ENCODE peak calls at places on chromosomes 12 and 14, in four cellular contexts. One of them, this sample, is unnamed.

GRCh38 chr12:3256103-3256551 is 178.9 kb downstream of the TSPAN9 start:
- DNase-seq in naive thymus-derived CD8-positive, alpha-beta T cell: no peak
- DNase-seq in GM12865: no peak
- DNase-seq in neural crest cell: no peak
- DNase-seq in this sample: no peak

GRCh38 chr12:62724947-62725447 is 210.0 kb downstream of the PPM1H start:
- DNase-seq in neural crest cell: no peak
- DNase-seq in GM12865: no peak
- DNase-seq in naive thymus-derived CD8-positive, alpha-beta T cell: no peak
- DNase-seq in this sample: peak; percentile 95

GRCh38 chr14:100653409-100653808 is 66.2 kb upstream of the BEGAIN start:
- DNase-seq in neural crest cell: no peak
- DNase-seq in GM12865: peak; percentile 31
- DNase-seq in naive thymus-derived CD8-positive, alpha-beta T cell: peak; percentile 20
- DNase-seq in this sample: no peak

GRCh38 chr14:55221186-55221585 is 29.8 kb upstream of the DLGAP5 start:
- DNase-seq in naive thymus-derived CD8-positive, alpha-beta T cell: no peak
- DNase-seq in neural crest cell: no peak
- DNase-seq in GM12865: no peak
- DNase-seq in this sample: no peak

GRCh38 chr12:45918818-45919217 is 71.6 kb downstream of the SCAF11 start:
- DNase-seq in neural crest cell: no peak
- DNase-seq in naive thymus-derived CD8-positive, alpha-beta T cell: no peak
- DNase-seq in GM12865: no peak
- DNase-seq in this sample: no peak

GRCh38 chr14:98173291-98173690 is 1098.7 kb downstream of the BCL11B start:
- DNase-seq in GM12865: peak; percentile 71
- DNase-seq in naive thymus-derived CD8-positive, alpha-beta T cell: peak; percentile 76
- DNase-seq in neural crest cell: no peak
- DNase-seq in this sample: no peak

GRCh38 chr14:67263499-67264149 is 22.4 kb downstream of the PALS1 start:
- DNase-seq in neural crest cell: no peak
- DNase-seq in naive thymus-derived CD8-positive, alpha-beta T cell: no peak
- DNase-seq in GM12865: no peak
- DNase-seq in this sample: no peak

GRCh38 chr12:22658214-22658613 is 33.2 kb downstream of the ETNK1 start:
- DNase-seq in GM12865: peak; percentile 4
- DNase-seq in naive thymus-derived CD8-positive, alpha-beta T cell: no peak
- DNase-seq in neural crest cell: no peak
- DNase-seq in this sample: no peak

GRCh38 chr12:19909418-19909817 is 458.9 kb upstream of the PDE3A start:
- DNase-seq in naive thymus-derived CD8-positive, alpha-beta T cell: no peak
- DNase-seq in neural crest cell: no peak
- DNase-seq in GM12865: no peak
- DNase-seq in this sample: no peak

GRCh38 chr12:19946549-19946948 is 421.8 kb upstream of the PDE3A start:
- DNase-seq in GM12865: no peak
- DNase-seq in neural crest cell: no peak
- DNase-seq in naive thymus-derived CD8-positive, alpha-beta T cell: no peak
- DNase-seq in this sample: no peak

GRCh38 chr14:104392396-104393198 is 187.0 kb upstream of the C14orf180 start:
- DNase-seq in neural crest cell: no peak
- DNase-seq in GM12865: no peak
- DNase-seq in naive thymus-derived CD8-positive, alpha-beta T cell: no peak
- DNase-seq in this sample: no peak